ENCODE peak calls at places on chromosomes 7 and 10, in seven cellular contexts. N is GM23248, C is lung, G is mammary epithelial cell, I is left ventricle myocardium inferior, U is hepatocyte, T is uterus. J is an unnamed sample.

GRCh38 chr10:34139559-34139958 is 675.5 kb downstream of the PARD3 start:
- DNase-seq in I (no peak), U (no peak), C (no peak), N (peak; percentile 13), G (no peak), T (no peak), J (no peak)

GRCh38 chr7:112001089-112001826 is 204.9 kb downstream of the DOCK4 start:
- DNase-seq in T (no peak), N (peak; percentile 81), U (peak; percentile 25), C (no peak), G (peak; percentile 92), I (no peak), J (no peak)

GRCh38 chr7:41788556-41788955 is 85.7 kb upstream of the INHBA start:
- DNase-seq in C (no peak), U (no peak), I (no peak), G (peak; percentile 59), T (no peak), N (peak; percentile 15), J (no peak)

GRCh38 chr7:158183431-158183830 is 404.2 kb downstream of the PTPRN2 start:
- DNase-seq in C (no peak), N (no peak), G (no peak), I (no peak), T (no peak), U (no peak), J (no peak)

GRCh38 chr10:122310311-122311050 is 39.4 kb downstream of the BTBD16 start:
- DNase-seq in N (no peak), G (no peak), T (no peak), I (no peak), C (no peak), U (peak; percentile 88), J (peak; percentile 89)

GRCh38 chr7:36037121-36037662 is 115.9 kb upstream of the EEPD1 start:
- DNase-seq in U (peak; percentile 83), C (peak; percentile 44), N (peak; percentile 75), T (peak; percentile 51), G (peak; percentile 94), I (peak; percentile 50), J (peak; percentile 90)

GRCh38 chr7:36348256-36348655 is 41.4 kb upstream of the ANLN start:
- DNase-seq in T (no peak), N (peak; percentile 15), C (no peak), G (no peak), U (no peak), I (no peak), J (no peak)

GRCh38 chr10:50511512-50512213 is 112.1 kb downstream of the SGMS1 start:
- DNase-seq in T (no peak), G (peak; percentile 72), U (peak; percentile 31), I (no peak), N (no peak), C (no peak), J (peak; percentile 68)

GRCh38 chr10:124019886-124020797 is 73.3 kb downstream of the CHST15 start:
- DNase-seq in I (no peak), T (no peak), N (peak; percentile 18), G (no peak), C (no peak), U (no peak), J (no peak)

GRCh38 chr7:134302120-134302519 is 14.6 kb downstream of the SLC35B4 start:
- DNase-seq in U (no peak), I (no peak), G (no peak), C (no peak), N (peak; percentile 44), T (no peak), J (no peak)

GRCh38 chr7:101100858-101101847 is 15.9 kb downstream of the TRIM56 start:
- DNase-seq in N (no peak), U (no peak), G (no peak), I (no peak), T (no peak), C (no peak), J (no peak)

GRCh38 chr7:778968-779451 is 51.9 kb upstream of the PRKAR1B start:
- DNase-seq in T (no peak), G (no peak), U (no peak), N (no peak), I (no peak), C (no peak), J (no peak)

GRCh38 chr10:113199459-113199858 is 249.4 kb downstream of the TCF7L2 start:
- DNase-seq in C (no peak), U (no peak), T (no peak), N (peak; percentile 72), I (no peak), G (peak; percentile 36), J (no peak)

GRCh38 chr7:50754684-50755083 is 28.0 kb downstream of the GRB10 start:
- DNase-seq in G (no peak), U (no peak), C (no peak), T (no peak), N (no peak), I (no peak), J (no peak)

GRCh38 chr7:47349401-47349800 is 232.5 kb downstream of the TNS3 start:
- DNase-seq in U (no peak), I (no peak), T (no peak), N (no peak), C (no peak), G (no peak), J (no peak)

GRCh38 chr7:101833799-101834198 is 16.4 kb downstream of the CUX1 start:
- DNase-seq in U (no peak), I (no peak), T (no peak), N (no peak), C (no peak), G (no peak), J (no peak)

GRCh38 chr10:132925071-132925561 is 17.3 kb downstream of the CFAP46 start:
- DNase-seq in G (no peak), U (no peak), T (no peak), N (no peak), I (no peak), C (no peak), J (no peak)
- H3K4me1 ChIP-seq in G (no peaks in the 10 kb centered on the region), U (no peaks in the 10 kb centered on the region), T (no peaks in the 10 kb centered on the region), N (no peaks in the 10 kb centered on the region), I (no peaks in the 10 kb centered on the region), C (no peaks in the 10 kb centered on the region), J (no peaks in the 10 kb centered on the region)

DNA sequence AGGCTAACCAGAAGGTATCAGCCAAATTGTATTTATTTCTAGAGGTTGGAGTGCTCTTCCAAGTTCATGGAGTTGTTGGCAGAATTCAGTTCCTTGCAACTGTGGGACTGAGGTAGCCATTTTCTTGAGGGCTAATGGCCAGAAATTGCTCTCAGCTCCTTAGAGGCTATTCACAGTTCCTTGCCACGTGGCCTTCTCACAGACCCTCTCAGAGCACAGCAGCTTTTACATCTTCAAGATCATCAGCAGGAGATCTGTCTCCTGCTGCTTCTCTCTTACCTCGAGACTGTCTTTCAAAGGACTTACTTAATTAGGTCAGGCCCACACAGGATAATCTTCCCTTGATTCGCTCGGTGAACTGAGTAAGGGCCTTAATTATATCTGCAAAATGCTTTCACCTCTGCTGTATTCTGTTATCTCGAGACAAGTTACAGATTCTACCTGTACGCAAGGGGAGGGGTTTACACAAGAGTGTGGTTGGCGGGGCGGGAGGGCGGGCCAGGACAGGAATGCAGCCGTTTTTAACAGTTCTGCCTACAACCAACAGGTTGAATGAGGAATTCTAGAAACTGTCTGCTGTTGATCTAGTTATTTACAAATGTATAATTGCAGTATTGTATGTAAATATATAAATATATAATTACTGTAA is 15.0 kb downstream of the MIOS start:
- DNase-seq in I (no peak), C (no peak), N (no peak), G (no peak), U (peak; percentile 9), T (no peak), J (no peak)
- H3K27ac ChIP-seq in I (no peak overlapping the region), C (no peak overlapping the region), N (no peak overlapping the region), G (no peak overlapping the region), U (peak overlapping the region; percentile 14), T (no peak overlapping the region), J (no peak overlapping the region)

DNA sequence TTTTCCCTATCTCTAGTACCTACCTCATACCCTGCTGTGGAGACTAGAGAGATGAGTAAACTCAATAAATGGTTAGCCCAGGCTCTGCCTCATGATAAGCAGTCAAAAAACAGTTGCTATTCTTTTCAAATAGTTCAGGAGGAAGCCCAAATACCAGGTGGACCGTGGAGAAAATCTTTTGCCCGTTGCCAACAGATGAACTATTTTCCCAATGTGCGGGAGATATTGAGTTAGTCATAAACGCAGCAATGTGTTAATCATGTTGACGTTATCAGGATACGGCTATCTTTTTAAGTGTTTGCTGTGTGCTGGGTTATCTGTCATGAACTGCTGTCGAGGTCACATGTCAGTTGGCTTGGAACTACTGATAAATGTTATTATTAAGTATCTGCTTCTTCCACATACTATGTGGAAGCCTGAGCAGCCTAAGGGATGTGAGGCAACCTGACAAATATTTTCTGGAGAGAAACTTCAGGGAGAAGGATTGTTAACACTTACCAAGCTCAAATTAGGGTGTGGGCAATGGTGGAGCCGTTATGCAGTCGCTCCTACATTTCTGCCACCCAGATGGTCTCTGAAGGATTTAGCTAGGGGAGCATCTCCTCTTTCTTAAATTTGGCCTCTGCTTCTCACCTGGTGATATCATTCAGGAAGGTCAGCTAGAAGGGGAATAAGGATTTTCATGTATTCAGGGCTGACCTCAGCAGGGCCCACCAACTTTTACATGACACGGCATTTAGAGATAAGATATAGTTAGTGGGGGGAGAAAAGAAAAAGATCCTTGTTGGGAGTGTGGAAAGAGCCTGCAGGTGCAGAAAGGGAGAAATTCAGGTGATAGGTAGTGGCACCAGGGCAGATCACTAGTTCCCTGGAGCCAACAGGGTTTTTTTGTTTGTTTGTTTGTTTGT is 33.5 kb upstream of the SLC26A3 start:
- DNase-seq in T (no peak), G (no peak), I (no peak), U (peak; percentile 31), C (no peak), N (no peak), J (peak; percentile 88)
- H3K4me1 ChIP-seq in T (no peaks in the 10 kb centered on the region), G (no peaks in the 10 kb centered on the region), I (no peaks in the 10 kb centered on the region), U (peaks cover 16% of the 10 kb centered on the region), C (no peaks in the 10 kb centered on the region), N (no peaks in the 10 kb centered on the region), J (no peaks in the 10 kb centered on the region)

GRCh38 chr10:80136134-80136571 is 3.6 kb downstream of the PLAC9 start:
- DNase-seq in N (peak; percentile 97), I (peak; percentile 97), T (peak; percentile 87), U (peak; percentile 52), C (peak; percentile 63), G (no peak), J (no peak)

GRCh38 chr10:80137926-80138325 is 5.4 kb downstream of the PLAC9 start:
- DNase-seq in G (no peak), I (no peak), U (peak; percentile 3), C (no peak), T (no peak), N (no peak), J (no peak)

GRCh38 chr10:80139290-80139689 is 6.8 kb downstream of the PLAC9 start:
- DNase-seq in U (no peak), I (no peak), N (no peak), T (no peak), G (no peak), C (no peak), J (no peak)

GRCh38 chr10:80133221-80133620 is 691 bp downstream of the PLAC9 start:
- DNase-seq in C (no peak), T (peak; percentile 57), G (no peak), I (peak; percentile 66), U (no peak), N (peak; percentile 76), J (no peak)

DNA sequence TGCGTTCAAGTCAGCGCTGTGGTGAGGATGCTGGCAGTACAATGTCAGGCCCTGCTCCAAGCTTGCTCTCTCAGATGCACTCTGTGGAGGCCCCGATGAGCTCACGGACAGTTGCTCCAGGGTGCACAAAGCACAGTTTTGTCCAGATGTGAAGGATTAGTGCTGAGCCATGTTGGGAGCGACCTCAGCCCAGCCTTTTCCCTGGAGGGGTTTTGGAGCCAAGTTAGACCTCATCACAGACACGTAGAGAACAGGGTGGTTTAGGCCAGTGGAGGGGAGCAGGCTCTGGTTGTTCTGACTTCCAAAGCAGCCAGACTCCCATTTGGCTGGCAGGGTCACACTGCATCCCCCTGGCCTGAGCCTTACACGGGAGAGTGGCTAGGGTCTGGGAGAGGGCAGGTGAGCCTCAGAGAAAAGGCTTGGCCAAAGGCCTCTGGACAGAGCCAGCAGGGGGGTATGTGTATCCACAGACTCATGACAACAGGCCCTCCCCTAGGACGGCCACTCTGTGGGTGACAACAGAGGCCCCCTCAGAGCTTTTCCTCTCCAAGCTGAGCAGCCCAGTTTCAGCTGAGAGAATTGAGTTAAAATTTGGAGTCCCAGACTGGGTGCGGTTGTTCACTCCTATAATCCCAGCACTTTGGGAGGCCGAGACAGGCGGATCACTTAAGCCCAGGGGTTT is 4.6 kb downstream of the PLAC9 start:
- DNase-seq in G (no peak), I (peak; percentile 76), U (peak; percentile 61), C (no peak), T (peak; percentile 61), N (peak; percentile 89), J (no peak)
- H3K27ac ChIP-seq in G (no peak overlapping the region), I (peak overlapping the region; percentile 90), U (peak overlapping the region; percentile 98), C (peak overlapping the region; percentile 79), T (no peak overlapping the region), N (peak overlapping the region; percentile 91), J (peak overlapping the region; percentile 41)

J was measured in small intestine.